ENCODE peak calls at places on chromosomes 7 and 10, in four cellular contexts. E is CD4-positive, CD25-positive, alpha-beta regulatory T cell; M is prostate gland; N is tibial nerve. X is an unnamed sample. For H3K36me3, the result is how much of the 10 kb centered on the place peaks cover.

GRCh38 chr7:140059288-140060242 is 3.2 kb downstream of the PARP12 start:
- DNase-seq in E (no peak), M (peak), N (no peak), X (no peak)

GRCh38 chr7:51324206-51324884 is 7.7 kb upstream of the COBL start:
- DNase-seq in E (no peak), M (no peak), N (no peak), X (no peak)

GRCh38 chr10:72729528-72729927 is 37.6 kb downstream of the MCU start:
- DNase-seq in E (no peak), M (no peak), N (no peak), X (no peak)

GRCh38 chr10:13631594-13631993 is 44.8 kb downstream of the PRPF18 start:
- DNase-seq in E (no peak), M (no peak), N (no peak), X (no peak)

GRCh38 chr7:130071701-130072622 is 1.6 kb downstream of the KLHDC10 start:
- DNase-seq in E (peak), M (peak), N (no peak), X (peak)

GRCh38 chr10:126929391-126929790 is 24.2 kb downstream of the DOCK1 start:
- DNase-seq in E (no peak), M (no peak), N (no peak), X (no peak)

GRCh38 chr10:122181901-122182799 is 88.9 kb upstream of the BTBD16 start:
- DNase-seq in E (no peak), M (no peak), N (no peak), X (no peak)

GRCh38 chr10:69421611-69422308 is 5.0 kb upstream of the TACR2 start:
- DNase-seq in E (no peak), M (peak), N (no peak), X (no peak)

GRCh38 chr10:98433881-98434732 is 12.6 kb downstream of the HPS1 start:
- DNase-seq in E (no peak), M (no peak), N (no peak), X (no peak)

GRCh38 chr10:132175907-132176581 is 10.7 kb upstream of the DPYSL4 start:
- DNase-seq in E (no peak), M (no peak), N (no peak), X (no peak)

GRCh38 chr7:47893238-47893637 is 55.0 kb downstream of the PKD1L1 start:
- DNase-seq in E (no peak), M (no peak), N (no peak), X (no peak)

GRCh38 chr7:2518101-2518500 is 1.5 kb upstream of the LFNG start:
- DNase-seq in E (no peak), M (no peak), N (no peak), X (no peak)

GRCh38 chr7:150847536-150847935 is 4.8 kb upstream of the AOC1 start:
- DNase-seq in E (no peak), M (no peak), N (no peak), X (no peak)

GRCh38 chr7:123604739-123605138 is 3.1 kb downstream of the ASB15 start:
- DNase-seq in E (no peak), M (no peak), N (no peak), X (no peak)

GRCh38 chr7:73893342-73894101 is 32.6 kb downstream of the TMEM270 start:
- DNase-seq in E (no peak), M (peak), N (peak), X (no peak)

GRCh38 chr7:100546129-100546867 is 7.3 kb downstream of the AGFG2 start:
- DNase-seq in E (no peak), M (no peak), N (no peak), X (no peak)

GRCh38 chr7:34982371-34983019 is 54.8 kb downstream of the DPY19L1 start:
- DNase-seq in E (no peak), M (no peak), N (no peak), X (no peak)

GRCh38 chr10:81978238-81978637 is 103.2 kb downstream of the NRG3 start:
- DNase-seq in E (no peak), M (no peak), N (no peak), X (no peak)

GRCh38 chr10:111338798-111339197 is 262.0 kb downstream of the ADRA2A start:
- DNase-seq in E (no peak), M (no peak), N (no peak), X (no peak)

GRCh38 chr7:6546852-6547251 is 4.4 kb downstream of the GRID2IP start:
- DNase-seq in E (no peak), M (no peak), N (no peak), X (no peak)

GRCh38 chr7:111210996-111211395 is 120.1 kb downstream of the LRRN3 start:
- DNase-seq in E (no peak), M (no peak), N (no peak), X (no peak)

GRCh38 chr7:94423865-94424264 is 29.2 kb downstream of the COL1A2 start:
- DNase-seq in E (no peak), M (no peak), N (no peak), X (no peak)

GRCh38 chr7:89731751-89732150 is 422.5 kb upstream of the STEAP1 start:
- DNase-seq in E (no peak), M (no peak), N (no peak), X (no peak)

GRCh38 chr7:34837316-34837715 is 179.3 kb downstream of the NPSR1 start:
- DNase-seq in E (no peak), M (no peak), N (no peak), X (no peak)

GRCh38 chr7:90459888-90460287 is 9.6 kb upstream of the PTTG1IP2 start:
- DNase-seq in E (no peak), M (no peak), N (no peak), X (peak)

GRCh38 chr10:91803386-91804125 is 5.3 kb downstream of the TNKS2 start:
- DNase-seq in E (no peak), M (no peak), N (no peak), X (no peak)

GRCh38 chr10:12540341-12540781 is 191.0 kb downstream of the CAMK1D start:
- DNase-seq in E (no peak), M (no peak), N (no peak), X (no peak)

GRCh38 chr7:37438879-37439278 is 9.8 kb downstream of the ELMO1 start:
- DNase-seq in E (no peak), M (no peak), N (no peak), X (no peak)

GRCh38 chr10:9012312-9012711 is 957.8 kb downstream of the GATA3 start:
- DNase-seq in E (no peak), M (no peak), N (no peak), X (no peak)

GRCh38 chr7:90816511-90817142 is 220.5 kb downstream of the CDK14 start:
- DNase-seq in E (no peak), M (peak), N (no peak), X (no peak)

GRCh38 chr7:22008011-22008410 is 62.3 kb upstream of the CDCA7L start:
- DNase-seq in E (no peak), M (no peak), N (no peak), X (no peak)

GRCh38 chr10:133396035-133396624 is 2.2 kb downstream of the MTG1 start:
- DNase-seq in E (no peak), M (no peak), N (no peak), X (no peak)

GRCh38 chr7:142637240-142637639 is 112.0 kb upstream of the PRSS1 start:
- DNase-seq in E (no peak), M (no peak), N (no peak), X (no peak)

GRCh38 chr7:128792471-128793183 is 859 bp downstream of the CCDC136 start:
- DNase-seq in E (no peak), M (no peak), N (no peak), X (no peak)

GRCh38 chr10:126059101-126059826 is 162.9 kb downstream of the FANK1 start:
- DNase-seq in E (no peak), M (no peak), N (no peak), X (no peak)

GRCh38 chr7:105268511-105269392 is 120.0 kb downstream of the SRPK2 start:
- DNase-seq in E (no peak), M (peak), N (no peak), X (peak)

DNA sequence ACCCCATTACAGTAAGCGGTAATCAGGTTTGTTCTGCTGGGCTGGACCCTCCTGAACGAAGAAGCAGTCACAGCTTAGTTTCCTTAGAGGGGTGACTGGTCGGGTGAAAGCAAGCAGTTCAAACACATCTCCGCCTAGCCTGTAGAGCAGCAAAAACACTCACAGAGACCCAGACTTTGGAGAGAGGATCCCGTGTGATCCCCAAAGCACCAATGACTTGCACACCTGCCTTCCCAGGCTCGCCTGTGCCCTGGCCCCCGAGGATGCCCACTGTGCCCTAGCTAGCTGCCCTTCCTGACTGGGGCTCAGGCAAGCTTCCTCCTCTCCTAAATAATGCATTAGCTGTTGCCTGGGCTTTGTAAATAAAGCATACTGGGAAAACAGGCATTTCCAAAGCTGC is 5.0 kb downstream of the LRRC18 start:
- DNase-seq in E (no peak), M (no peak), N (no peak), X (no peak)
- H3K4me3 ChIP-seq in E (no peak), M (no peak), N (no peak), X (no peak)

GRCh38 chr7:256981-257646 is 32.9 kb upstream of the FOXL3 start:
- DNase-seq in E (no peak), M (no peak), N (no peak), X (no peak)

GRCh38 chr7:254337-255037 is 35.5 kb upstream of the FOXL3 start:
- DNase-seq in E (no peak), M (no peak), N (no peak), X (no peak)

GRCh38 chr7:255038-255435 is 34.9 kb upstream of the FOXL3 start:
- DNase-seq in E (no peak), M (no peak), N (no peak), X (no peak)

GRCh38 chr7:256461-256940 is 33.5 kb upstream of the FOXL3 start:
- DNase-seq in E (no peak), M (no peak), N (no peak), X (no peak)

DNA sequence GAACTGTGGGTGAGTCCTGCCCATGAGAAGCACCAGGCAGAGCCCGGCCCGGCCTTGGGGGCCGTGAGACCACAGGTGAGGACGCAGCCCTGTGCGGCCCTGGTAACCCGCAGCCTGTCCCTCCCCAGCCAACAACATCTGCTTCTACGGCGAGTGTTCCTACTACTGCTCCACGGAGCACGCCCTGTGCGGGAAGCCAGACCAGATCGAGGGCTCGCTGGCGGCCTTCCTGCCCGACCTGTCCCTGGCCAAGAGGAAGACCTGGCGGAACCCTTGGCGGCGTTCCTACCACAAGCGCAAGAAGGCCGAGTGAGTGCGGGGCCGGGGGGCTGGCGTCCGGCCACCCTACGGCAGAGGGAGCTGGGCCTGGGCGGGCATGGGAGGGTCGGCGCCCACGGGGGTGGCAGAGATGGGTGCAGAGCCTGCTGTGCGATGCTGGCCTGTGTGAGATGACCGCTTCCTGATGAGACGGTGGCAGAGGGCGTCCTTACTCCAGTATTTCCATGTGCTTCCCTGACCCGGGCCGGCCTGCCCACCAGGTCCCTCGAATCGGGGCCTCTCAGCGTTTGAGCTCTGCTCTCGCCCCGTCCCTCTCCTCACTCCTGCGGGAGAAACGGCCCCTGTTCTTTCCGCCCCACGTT is 34.1 kb upstream of the FOXL3 start:
- DNase-seq in E (no peak), M (no peak), N (no peak), X (no peak)
- H3K36me3 ChIP-seq in E (under half), M (under half), N (under half), X (under half)

GRCh38 chr7:30504347-30505173 is at the start of gene GGCT:
- DNase-seq in E (peak), M (peak), N (peak), X (peak)

GRCh38 chr7:30501264-30501663 is 3.4 kb downstream of the GGCT start:
- DNase-seq in E (no peak), M (no peak), N (no peak), X (no peak)

GRCh38 chr7:30503273-30504212 is 1.1 kb downstream of the GGCT start:
- DNase-seq in E (no peak), M (no peak), N (no peak), X (no peak)

GRCh38 chr7:30505174-30505697 is 607 bp upstream of the GGCT start:
- DNase-seq in E (no peak), M (no peak), N (no peak), X (no peak)

GRCh38 chr7:30502470-30503251 is 2.0 kb downstream of the GGCT start:
- DNase-seq in E (no peak), M (no peak), N (no peak), X (no peak)
- H3K4me3 ChIP-seq in E (peak), M (no peak), N (no peak), X (no peak)

DNA sequence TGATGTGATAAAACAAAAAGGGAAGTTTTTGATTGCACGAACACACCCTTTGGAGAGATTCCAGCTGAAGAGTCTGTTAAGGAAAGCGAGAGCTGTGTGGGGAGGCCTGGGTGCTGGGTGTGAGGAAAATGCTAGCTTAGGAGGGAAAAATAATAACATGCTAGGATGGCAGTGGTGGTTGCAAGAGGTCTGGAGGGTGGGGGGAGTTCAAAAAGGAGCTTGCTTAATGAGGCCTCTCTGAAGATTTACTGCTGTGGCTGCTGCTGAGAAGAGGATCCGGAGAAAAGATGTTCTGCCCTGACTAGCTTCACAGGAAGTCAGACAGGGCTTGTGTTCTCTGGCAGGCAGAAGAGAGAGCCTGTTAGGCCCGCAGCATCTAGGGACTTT is 101.7 kb downstream of the SAMD9 start:
- DNase-seq in E (no peak), M (peak), N (no peak), X (no peak)
- H3K36me3 ChIP-seq in E (under half), M (under half), N (under half), X (under half)

DNA sequence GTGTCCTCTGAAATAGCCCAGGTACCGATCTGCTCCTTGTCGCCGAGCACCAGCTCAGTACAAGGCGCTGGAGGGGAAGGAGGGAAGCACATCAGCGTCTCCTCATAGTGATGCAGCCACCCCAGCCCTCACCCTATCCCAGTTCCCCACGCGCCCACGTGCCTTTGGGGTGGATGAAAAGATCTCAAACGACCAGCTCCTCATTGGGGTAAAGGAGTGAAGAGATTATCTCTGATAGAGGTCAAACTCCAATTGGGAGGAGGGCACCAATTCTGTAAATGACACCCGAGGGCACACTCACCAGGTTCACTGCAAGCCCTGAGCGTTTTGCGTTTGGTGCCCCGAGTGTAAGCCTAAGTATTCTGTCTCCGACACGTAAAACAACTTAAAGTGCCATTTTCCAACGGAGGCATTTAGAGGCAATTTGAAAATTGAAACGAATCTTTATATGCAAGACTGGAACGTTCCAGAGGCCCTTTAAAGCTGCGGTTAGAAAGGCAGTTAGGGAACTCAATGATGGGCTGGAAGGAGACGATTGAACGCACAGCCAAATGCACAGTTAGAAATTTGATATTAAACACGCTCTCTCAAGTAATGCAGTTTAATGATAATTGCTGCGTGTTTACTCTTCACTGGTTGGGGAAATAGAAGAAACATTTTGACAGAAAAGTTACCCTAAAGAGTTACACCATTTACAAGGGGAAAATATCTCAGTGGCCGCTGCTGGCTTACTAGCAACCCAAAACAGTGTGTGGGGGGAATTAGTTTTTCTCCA is 8.9 kb upstream of the EMX2 start:
- DNase-seq in E (no peak), M (no peak), N (no peak), X (no peak)
- H3K4me3 ChIP-seq in E (no peak), M (no peak), N (no peak), X (no peak)

GRCh38 chr7:155775691-155776090 is 36.6 kb downstream of the SHH start:
- DNase-seq in E (no peak), M (no peak), N (no peak), X (no peak)
- H3K36me3 ChIP-seq in E (half or more), M (under half), N (under half), X (under half)

X was measured in HAP-1.